ENCODE peak calls at places on chromosomes 6 and 20, in five cellular contexts. T is activated T-cell treated with anti-CD3 and anti-CD28 coated beads for 1 hour; P is stimulated activated naive B cell treated with anti-CD40 and anti-IgM and Interleukin-4, amounts not matched to agents 10 μg/mL and 1 μg/mL and 100 μg/mL, for 72 hours; L is stimulated activated CD8-positive, alpha-beta memory T cell treated with anti-CD3 and anti-CD28 coated beads, Interleukin-2, amount 100 ng/mL, for 1 hour; D is endothelial cell. J is an unnamed sample.

GRCh38 chr6:153081914-153082313 is 49.2 kb downstream of the RGS17 start:
- DNase-seq in T (no peak), P (no peak), L (no peak), D (no peak), J (no peak)

GRCh38 chr6:161044335-161044734 is 52.8 kb downstream of the MAP3K4 start:
- DNase-seq in T (no peak), P (no peak), L (no peak), D (no peak), J (no peak)

GRCh38 chr6:139587469-139587868 is 213.0 kb upstream of the CITED2 start:
- DNase-seq in T (no peak), P (no peak), L (no peak), D (no peak), J (no peak)

GRCh38 chr6:170057034-170057734 is 233.7 kb downstream of the DLL1 start:
- DNase-seq in T (no peak), P (no peak), L (no peak), D (no peak), J (no peak)

GRCh38 chr20:18288748-18289705 is 700 bp downstream of the ZNF133 start:
- DNase-seq in T (no peak), P (no peak), L (no peak), D (no peak), J (no peak)

GRCh38 chr6:81751388-81752083 is 945 bp downstream of the TENT5A start:
- DNase-seq in T (peak; percentile 14), P (peak; percentile 27), L (peak; percentile 5), D (peak; percentile 52), J (peak; percentile 49)

GRCh38 chr20:11248691-11249178 is 574.9 kb upstream of the JAG1 start:
- DNase-seq in T (no peak), P (no peak), L (no peak), D (no peak), J (no peak)

GRCh38 chr20:35004749-35005462 is 49.2 kb downstream of the MYH7B start:
- DNase-seq in T (no peak), P (no peak), L (no peak), D (no peak), J (no peak)

GRCh38 chr6:63740709-63741108 is 105.1 kb downstream of the PHF3 start:
- DNase-seq in T (no peak), P (no peak), L (no peak), D (no peak), J (no peak)

GRCh38 chr6:30617565-30618269 is at the start of gene MRPS18B:
- DNase-seq in T (peak; percentile 96), P (peak; percentile 97), L (peak; percentile 94), D (peak; percentile 89), J (peak; percentile 99)